ENCODE peak calls at places on chromosomes 13 and 19, in nine cellular contexts. One of them, this sample, is unnamed.
A peak's percentile ranks its signal among the peaks of the same experiment; 100 is the strongest.

GRCh38 chr19:43316591-43317319 is 36.7 kb upstream of the CD177 start:
- DNase-seq in ascending aorta: no peak
- DNase-seq in sigmoid colon: no peak
- DNase-seq in body of pancreas: no peak
- DNase-seq in psoas muscle: no peak
- DNase-seq in left ventricle myocardium inferior: no peak
- DNase-seq in left lung: no peak
- DNase-seq in GM23338: peak; percentile 62
- DNase-seq in neural progenitor cell: peak; percentile 91
- DNase-seq in this sample: no peak

GRCh38 chr19:39212377-39212742 is 8.3 kb upstream of the SYCN start:
- DNase-seq in ascending aorta: no peak
- DNase-seq in sigmoid colon: no peak
- DNase-seq in body of pancreas: peak; percentile 28
- DNase-seq in psoas muscle: no peak
- DNase-seq in left ventricle myocardium inferior: peak; percentile 24
- DNase-seq in left lung: peak; percentile 44
- DNase-seq in GM23338: peak; percentile 88
- DNase-seq in neural progenitor cell: peak; percentile 71
- DNase-seq in this sample: no peak

GRCh38 chr13:111488466-111489132 is 168.2 kb downstream of the TEX29 start:
- DNase-seq in ascending aorta: no peak
- DNase-seq in sigmoid colon: no peak
- DNase-seq in body of pancreas: no peak
- DNase-seq in psoas muscle: no peak
- DNase-seq in left ventricle myocardium inferior: no peak
- DNase-seq in left lung: no peak
- DNase-seq in GM23338: no peak
- DNase-seq in neural progenitor cell: no peak
- DNase-seq in this sample: no peak

GRCh38 chr13:33953203-33953602 is 135.3 kb downstream of the RFC3 start:
- DNase-seq in ascending aorta: no peak
- DNase-seq in sigmoid colon: no peak
- DNase-seq in body of pancreas: no peak
- DNase-seq in psoas muscle: no peak
- DNase-seq in left ventricle myocardium inferior: no peak
- DNase-seq in left lung: no peak
- DNase-seq in GM23338: no peak
- DNase-seq in neural progenitor cell: no peak
- DNase-seq in this sample: no peak

GRCh38 chr13:23020246-23020843 is 160.4 kb upstream of the SGCG start:
- DNase-seq in ascending aorta: no peak
- DNase-seq in sigmoid colon: peak; percentile 69
- DNase-seq in body of pancreas: peak; percentile 52
- DNase-seq in psoas muscle: no peak
- DNase-seq in left ventricle myocardium inferior: no peak
- DNase-seq in left lung: no peak
- DNase-seq in GM23338: peak; percentile 71
- DNase-seq in neural progenitor cell: peak; percentile 76
- DNase-seq in this sample: peak; percentile 64

GRCh38 chr13:20231839-20232555 is at the start of gene GJB6:
- DNase-seq in ascending aorta: no peak
- DNase-seq in sigmoid colon: no peak
- DNase-seq in body of pancreas: no peak
- DNase-seq in psoas muscle: no peak
- DNase-seq in left ventricle myocardium inferior: no peak
- DNase-seq in left lung: no peak
- DNase-seq in GM23338: peak; percentile 81
- DNase-seq in neural progenitor cell: peak; percentile 82
- DNase-seq in this sample: no peak

GRCh38 chr13:79402074-79402635 is 3.9 kb downstream of the RBM26 start:
- DNase-seq in ascending aorta: no peak
- DNase-seq in sigmoid colon: no peak
- DNase-seq in body of pancreas: no peak
- DNase-seq in psoas muscle: no peak
- DNase-seq in left ventricle myocardium inferior: no peak
- DNase-seq in left lung: no peak
- DNase-seq in GM23338: no peak
- DNase-seq in neural progenitor cell: no peak
- DNase-seq in this sample: no peak

GRCh38 chr19:4742717-4743646 is 19.3 kb upstream of the DPP9 start:
- DNase-seq in ascending aorta: no peak
- DNase-seq in sigmoid colon: no peak
- DNase-seq in body of pancreas: peak; percentile 67
- DNase-seq in psoas muscle: no peak
- DNase-seq in left ventricle myocardium inferior: no peak
- DNase-seq in left lung: no peak
- DNase-seq in GM23338: peak; percentile 65
- DNase-seq in neural progenitor cell: peak; percentile 52
- DNase-seq in this sample: no peak

GRCh38 chr19:4123615-4124568 is at the start of gene MAP2K2:
- DNase-seq in ascending aorta: peak; percentile 59
- DNase-seq in sigmoid colon: peak; percentile 98
- DNase-seq in body of pancreas: peak; percentile 94
- DNase-seq in psoas muscle: peak; percentile 98
- DNase-seq in left ventricle myocardium inferior: peak; percentile 94
- DNase-seq in left lung: peak; percentile 95
- DNase-seq in GM23338: peak; percentile 95
- DNase-seq in neural progenitor cell: peak; percentile 98
- DNase-seq in this sample: peak; percentile 97

GRCh38 chr19:38952395-38953165 is 21.8 kb downstream of the MRPS12 start:
- DNase-seq in ascending aorta: no peak
- DNase-seq in sigmoid colon: no peak
- DNase-seq in body of pancreas: peak; percentile 47
- DNase-seq in psoas muscle: no peak
- DNase-seq in left ventricle myocardium inferior: no peak
- DNase-seq in left lung: no peak
- DNase-seq in GM23338: peak; percentile 80
- DNase-seq in neural progenitor cell: peak; percentile 54
- DNase-seq in this sample: no peak

GRCh38 chr13:44719857-44720671 is 143.9 kb upstream of the TSC22D1 start:
- DNase-seq in ascending aorta: no peak
- DNase-seq in sigmoid colon: no peak
- DNase-seq in body of pancreas: peak; percentile 8
- DNase-seq in psoas muscle: no peak
- DNase-seq in left ventricle myocardium inferior: no peak
- DNase-seq in left lung: no peak
- DNase-seq in GM23338: no peak
- DNase-seq in neural progenitor cell: no peak
- DNase-seq in this sample: no peak

GRCh38 chr13:46615888-46616531 is 63.0 kb downstream of the LRCH1 start:
- DNase-seq in ascending aorta: no peak
- DNase-seq in sigmoid colon: no peak
- DNase-seq in body of pancreas: no peak
- DNase-seq in psoas muscle: no peak
- DNase-seq in left ventricle myocardium inferior: no peak
- DNase-seq in left lung: no peak
- DNase-seq in GM23338: no peak
- DNase-seq in neural progenitor cell: no peak
- DNase-seq in this sample: no peak

GRCh38 chr13:42656136-42656535 is 82.2 kb downstream of the TNFSF11 start:
- DNase-seq in ascending aorta: no peak
- DNase-seq in sigmoid colon: no peak
- DNase-seq in body of pancreas: no peak
- DNase-seq in psoas muscle: no peak
- DNase-seq in left ventricle myocardium inferior: no peak
- DNase-seq in left lung: no peak
- DNase-seq in GM23338: peak; percentile 51
- DNase-seq in neural progenitor cell: peak; percentile 79
- DNase-seq in this sample: no peak

GRCh38 chr19:3978145-3978544 is 7.1 kb downstream of the EEF2 start:
- DNase-seq in ascending aorta: no peak
- DNase-seq in sigmoid colon: no peak
- DNase-seq in body of pancreas: no peak
- DNase-seq in psoas muscle: no peak
- DNase-seq in left ventricle myocardium inferior: no peak
- DNase-seq in left lung: no peak
- DNase-seq in GM23338: no peak
- DNase-seq in neural progenitor cell: no peak
- DNase-seq in this sample: no peak

GRCh38 chr13:59356607-59357006 is 807.1 kb downstream of the DIAPH3 start:
- DNase-seq in ascending aorta: no peak
- DNase-seq in sigmoid colon: peak; percentile 88
- DNase-seq in body of pancreas: peak; percentile 81
- DNase-seq in psoas muscle: peak; percentile 69
- DNase-seq in left ventricle myocardium inferior: peak; percentile 89
- DNase-seq in left lung: peak; percentile 37
- DNase-seq in GM23338: no peak
- DNase-seq in neural progenitor cell: no peak
- DNase-seq in this sample: peak; percentile 33

GRCh38 chr19:1856698-1857603 is 6.4 kb downstream of the KLF16 start:
- DNase-seq in ascending aorta: no peak
- DNase-seq in sigmoid colon: peak; percentile 90
- DNase-seq in body of pancreas: peak; percentile 92
- DNase-seq in psoas muscle: peak; percentile 88
- DNase-seq in left ventricle myocardium inferior: peak; percentile 82
- DNase-seq in left lung: peak; percentile 89
- DNase-seq in GM23338: peak; percentile 87
- DNase-seq in neural progenitor cell: peak; percentile 44
- DNase-seq in this sample: peak; percentile 76

GRCh38 chr19:55673465-55673864 is 1.6 kb upstream of the EPN1 start:
- DNase-seq in ascending aorta: no peak
- DNase-seq in sigmoid colon: no peak
- DNase-seq in body of pancreas: no peak
- DNase-seq in psoas muscle: no peak
- DNase-seq in left ventricle myocardium inferior: no peak
- DNase-seq in left lung: no peak
- DNase-seq in GM23338: no peak
- DNase-seq in neural progenitor cell: peak; percentile 28
- DNase-seq in this sample: no peak

GRCh38 chr19:16514383-16515019 is 18.3 kb downstream of the C19orf44 start:
- DNase-seq in ascending aorta: no peak
- DNase-seq in sigmoid colon: no peak
- DNase-seq in body of pancreas: no peak
- DNase-seq in psoas muscle: no peak
- DNase-seq in left ventricle myocardium inferior: no peak
- DNase-seq in left lung: no peak
- DNase-seq in GM23338: peak; percentile 68
- DNase-seq in neural progenitor cell: no peak
- DNase-seq in this sample: no peak
- TF ChIP-seq CTCF in ascending aorta: no peak
- TF ChIP-seq CTCF in sigmoid colon: no peak
- TF ChIP-seq CTCF in body of pancreas: no peak
- TF ChIP-seq CTCF in psoas muscle: no peak
- TF ChIP-seq CTCF in left ventricle myocardium inferior: no peak
- TF ChIP-seq CTCF in left lung: no peak
- TF ChIP-seq CTCF in GM23338: peak; percentile 55
- TF ChIP-seq CTCF in neural progenitor cell: no peak
- TF ChIP-seq CTCF in this sample: no peak

DNA sequence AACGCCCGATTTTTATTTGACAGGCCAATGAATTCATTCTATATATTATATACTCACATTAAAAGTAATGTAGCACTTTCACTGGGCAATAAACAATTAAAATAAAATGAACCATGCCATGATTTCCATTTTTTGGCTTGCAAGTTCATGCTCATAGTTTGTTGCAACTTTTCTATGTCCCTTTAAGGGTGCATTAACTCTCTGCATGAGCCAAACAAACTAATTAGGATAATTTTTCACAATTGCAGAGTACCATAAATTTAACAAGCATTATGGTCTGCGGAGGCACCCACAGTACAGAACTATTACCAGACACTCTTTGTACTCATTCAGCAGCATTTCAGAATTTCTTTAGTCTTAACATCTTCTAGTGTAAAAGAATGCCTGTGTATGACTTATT is 1.4 kb downstream of the LHFPL6 start:
- DNase-seq in ascending aorta: no peak
- DNase-seq in sigmoid colon: no peak
- DNase-seq in body of pancreas: no peak
- DNase-seq in psoas muscle: no peak
- DNase-seq in left ventricle myocardium inferior: no peak
- DNase-seq in left lung: no peak
- DNase-seq in GM23338: no peak
- DNase-seq in neural progenitor cell: no peak
- DNase-seq in this sample: no peak
- H3K4me3 ChIP-seq in ascending aorta: peak overlapping the region; percentile 82
- H3K4me3 ChIP-seq in sigmoid colon: peak overlapping the region; percentile 91
- H3K4me3 ChIP-seq in body of pancreas: peak overlapping the region; percentile 16
- H3K4me3 ChIP-seq in psoas muscle: peak overlapping the region; percentile 85
- H3K4me3 ChIP-seq in left ventricle myocardium inferior: peak overlapping the region; percentile 85
- H3K4me3 ChIP-seq in left lung: peak overlapping the region; percentile 72
- H3K4me3 ChIP-seq in GM23338: peak overlapping the region; percentile 91
- H3K4me3 ChIP-seq in neural progenitor cell: no peak overlapping the region
- H3K4me3 ChIP-seq in this sample: peak overlapping the region; percentile 81

GRCh38 chr19:49359851-49360845 is 2.1 kb downstream of the TEAD2 start:
- DNase-seq in ascending aorta: no peak
- DNase-seq in sigmoid colon: no peak
- DNase-seq in body of pancreas: no peak
- DNase-seq in psoas muscle: no peak
- DNase-seq in left ventricle myocardium inferior: no peak
- DNase-seq in left lung: no peak
- DNase-seq in GM23338: no peak
- DNase-seq in neural progenitor cell: no peak
- DNase-seq in this sample: no peak
- H3K27ac ChIP-seq in ascending aorta: peak overlapping the region; percentile 88
- H3K27ac ChIP-seq in sigmoid colon: peak overlapping the region; percentile 97
- H3K27ac ChIP-seq in body of pancreas: no peak overlapping the region
- H3K27ac ChIP-seq in psoas muscle: peak overlapping the region; percentile 23
- H3K27ac ChIP-seq in left ventricle myocardium inferior: peak overlapping the region; percentile 23
- H3K27ac ChIP-seq in left lung: no peak overlapping the region
- H3K27ac ChIP-seq in GM23338: peak overlapping the region; percentile 72
- H3K27ac ChIP-seq in neural progenitor cell: no peak overlapping the region
- H3K27ac ChIP-seq in this sample: peak overlapping the region; percentile 84

DNA sequence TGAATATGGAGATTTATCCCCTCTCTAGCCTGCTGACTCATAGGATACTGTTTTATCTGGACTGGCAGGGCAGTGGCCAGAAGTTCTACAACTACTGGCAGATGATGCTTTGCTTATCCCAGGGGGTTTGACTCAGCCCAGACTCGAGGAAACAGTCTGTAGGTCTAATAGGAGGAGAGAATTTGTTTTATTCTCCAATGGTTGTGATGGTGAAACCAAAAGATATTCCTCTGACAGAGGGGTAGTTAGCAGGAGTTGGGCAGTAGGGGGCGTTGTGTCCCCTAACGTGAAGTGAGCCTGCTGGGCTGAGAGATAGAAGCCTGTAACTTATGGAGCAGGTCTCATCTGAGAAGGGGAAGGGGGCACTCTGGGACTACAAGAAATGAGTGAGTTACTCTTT is 74.9 kb downstream of the WTIP start:
- DNase-seq in ascending aorta: no peak
- DNase-seq in sigmoid colon: no peak
- DNase-seq in body of pancreas: peak; percentile 63
- DNase-seq in psoas muscle: no peak
- DNase-seq in left ventricle myocardium inferior: no peak
- DNase-seq in left lung: no peak
- DNase-seq in GM23338: peak; percentile 75
- DNase-seq in neural progenitor cell: peak; percentile 65
- DNase-seq in this sample: no peak
- TF ChIP-seq CTCF in ascending aorta: no peak
- TF ChIP-seq CTCF in sigmoid colon: peak; percentile 15
- TF ChIP-seq CTCF in body of pancreas: peak; percentile 56
- TF ChIP-seq CTCF in psoas muscle: peak; percentile 27
- TF ChIP-seq CTCF in left ventricle myocardium inferior: peak; percentile 64
- TF ChIP-seq CTCF in left lung: peak; percentile 20
- TF ChIP-seq CTCF in GM23338: peak; percentile 75
- TF ChIP-seq CTCF in neural progenitor cell: peak; percentile 74
- TF ChIP-seq CTCF in this sample: no peak